ENCODE peak calls at places on chromosomes 2 and 18, in four cellular contexts. L is upper lobe of left lung, T is endodermal cell, K is MM.1S. S is an unnamed sample. For H3K27me3, the result is how much of the 10 kb centered on the place peaks cover.

GRCh38 chr2:56077352-56077915 is 106.4 kb upstream of the CCDC85A start:
- DNase-seq in K (peak), L (no peak), T (peak), S (no peak)

GRCh38 chr2:231571810-231572209 is 20.9 kb upstream of the TEX44 start:
- DNase-seq in K (no peak), L (no peak), T (peak), S (no peak)

GRCh38 chr2:39359453-39360038 is 77.5 kb downstream of the MAP4K3 start:
- DNase-seq in L (no peak), K (no peak), T (no peak), S (no peak)

GRCh38 chr2:160506371-160507045 is 12.9 kb upstream of the RBMS1 start:
- DNase-seq in K (no peak), L (no peak), T (no peak), S (no peak)

GRCh38 chr18:36532394-36532793 is 234.9 kb downstream of the FHOD3 start:
- DNase-seq in T (no peak), L (no peak), K (no peak), S (no peak)

GRCh38 chr2:211479496-211480150 is 923.2 kb downstream of the CPS1 start:
- DNase-seq in T (no peak), K (no peak), L (no peak), S (no peak)

GRCh38 chr18:22324191-22325131 is 93.3 kb downstream of the CTAGE1 start:
- DNase-seq in L (peak), K (no peak), T (peak), S (no peak)

GRCh38 chr2:3042601-3043585 is 334.7 kb downstream of the EIPR1 start:
- DNase-seq in T (no peak), K (no peak), L (no peak), S (no peak)

GRCh38 chr2:172600644-172601043 is 44.8 kb downstream of the PDK1 start:
- DNase-seq in K (no peak), L (no peak), T (no peak), S (no peak)

GRCh38 chr2:182924311-182924710 is 57.9 kb upstream of the FRZB start:
- DNase-seq in K (no peak), T (no peak), L (no peak), S (no peak)

GRCh38 chr2:220811115-220811514 is 761.0 kb downstream of the EPHA4 start:
- DNase-seq in L (no peak), K (no peak), T (no peak), S (no peak)

GRCh38 chr2:204264746-204265145 is 280.5 kb upstream of the PARD3B start:
- DNase-seq in L (no peak), K (peak), T (no peak), S (no peak)

GRCh38 chr18:79570266-79571201 is 109.1 kb upstream of the CTDP1 start:
- DNase-seq in L (peak), K (no peak), T (peak), S (no peak)
- H3K27me3 ChIP-seq in L (under half), K (under half), T (under half), S (under half)

GRCh38 chr2:9754532-9754887 is 88.8 kb upstream of the TAF1B start:
- DNase-seq in L (no peak), T (no peak), K (no peak), S (no peak)

GRCh38 chr2:9753276-9753600 is 90.0 kb upstream of the TAF1B start:
- DNase-seq in L (peak), T (peak), K (no peak), S (peak)

GRCh38 chr2:9752441-9753275 is 90.6 kb upstream of the TAF1B start:
- DNase-seq in L (peak), T (no peak), K (no peak), S (peak)

GRCh38 chr2:9755638-9756037 is 87.6 kb upstream of the TAF1B start:
- DNase-seq in K (no peak), L (no peak), T (no peak), S (no peak)

GRCh38 chr2:9753665-9754531 is 89.4 kb upstream of the TAF1B start:
- DNase-seq in T (peak), L (peak), K (no peak), S (no peak)
- H3K27me3 ChIP-seq in T (under half), L (under half), K (under half), S (under half)

DNA sequence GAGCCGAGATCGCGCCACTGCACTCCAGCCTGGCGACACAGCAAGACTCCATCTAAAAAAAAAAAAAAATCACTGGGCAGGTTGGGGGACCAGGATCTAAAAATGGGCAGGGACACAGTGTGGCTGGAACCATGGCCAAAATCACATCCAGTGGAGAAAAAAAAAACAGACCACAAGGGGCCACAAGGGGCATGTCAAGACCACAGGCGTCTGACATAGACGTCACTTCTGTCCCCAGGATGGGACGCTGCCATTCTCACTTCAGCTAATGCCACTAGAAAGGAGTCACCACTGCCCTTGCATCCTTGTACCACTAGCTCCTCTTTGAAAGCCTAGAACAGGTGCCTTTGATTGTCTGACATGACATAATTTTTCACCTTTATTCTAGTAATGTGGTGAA is 2.5 kb upstream of the POMC start:
- DNase-seq in L (no peak), T (no peak), K (no peak), S (no peak)
- H3K27me3 ChIP-seq in L (under half), T (half or more), K (under half), S (under half)

GRCh38 chr2:68722712-68723111 is 11.9 kb upstream of the ARHGAP25 start:
- DNase-seq in K (no peak), T (peak), L (no peak), S (no peak)
- H3K27me3 ChIP-seq in K (under half), T (under half), L (under half), S (under half)